ENCODE peak calls at places on chromosomes 1 and 21, in ten cellular contexts. P, W, G, I, Y, E, F, M, N and K are unnamed samples.

GRCh38 chr21:26933448-26933847 is 33.4 kb downstream of the ADAMTS5 start:
- DNase-seq in P (no peak), W (no peak), G (no peak), I (no peak), Y (no peak), E (no peak), F (peak; percentile 49), M (no peak), N (no peak), K (no peak)

GRCh38 chr1:31180338-31180737 is 59.3 kb downstream of the NKAIN1 start:
- DNase-seq in P (no peak), W (no peak), G (no peak), I (no peak), Y (no peak), E (no peak), F (peak; percentile 9), M (no peak), N (no peak), K (no peak)

GRCh38 chr1:179251675-179252074 is 22.2 kb upstream of the ABL2 start:
- DNase-seq in P (peak; percentile 44), W (no peak), G (peak; percentile 25), I (no peak), Y (no peak), E (no peak), F (peak; percentile 56), M (peak; percentile 25), N (no peak), K (no peak)

GRCh38 chr1:40001456-40001855 is 39.1 kb upstream of the CAP1 start:
- DNase-seq in P (no peak), W (no peak), G (no peak), I (no peak), Y (no peak), E (no peak), F (no peak), M (no peak), N (no peak), K (no peak)

GRCh38 chr1:160158031-160158430 is 6.6 kb downstream of the ATP1A4 start:
- DNase-seq in P (no peak), W (no peak), G (no peak), I (no peak), Y (no peak), E (no peak), F (no peak), M (no peak), N (no peak), K (no peak)

GRCh38 chr1:80217377-80217986 is 1211.0 kb upstream of the ADGRL4 start:
- DNase-seq in P (peak; percentile 1), W (no peak), G (peak; percentile 70), I (no peak), Y (no peak), E (no peak), F (peak; percentile 74), M (peak; percentile 0), N (no peak), K (peak; percentile 10)

GRCh38 chr1:112058815-112059450 is 69.5 kb upstream of the KCND3 start:
- DNase-seq in P (peak; percentile 5), W (no peak), G (peak; percentile 38), I (no peak), Y (no peak), E (no peak), F (no peak), M (peak; percentile 5), N (no peak), K (no peak)

GRCh38 chr1:223074901-223075300 is 68.1 kb downstream of the TLR5 start:
- DNase-seq in P (no peak), W (no peak), G (no peak), I (no peak), Y (no peak), E (no peak), F (no peak), M (no peak), N (no peak), K (no peak)

DNA sequence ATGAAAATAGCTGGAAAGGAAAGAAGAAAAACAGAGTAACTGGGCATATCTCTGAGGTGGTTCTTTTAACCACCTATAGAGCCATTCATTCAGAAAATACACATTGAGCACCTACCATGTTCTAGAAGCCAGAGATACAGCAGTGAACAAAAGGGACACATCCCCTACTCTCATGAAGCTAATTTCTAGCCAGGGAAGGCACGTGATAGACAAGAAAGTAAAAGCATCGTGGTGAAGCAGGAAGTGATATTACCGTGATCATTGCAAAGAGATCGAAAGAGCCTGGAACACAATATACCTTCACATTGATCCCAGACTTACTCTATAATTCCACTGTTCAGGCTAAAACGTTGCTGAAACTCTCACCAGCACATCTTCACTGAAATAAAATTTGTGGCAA is 76.0 kb downstream of the TIAM1 start:
- DNase-seq in P (no peak), W (no peak), G (no peak), I (no peak), Y (no peak), E (no peak), F (no peak), M (no peak), N (no peak), K (no peak)
- H3K27ac ChIP-seq in P (no peak overlapping the region), W (no peak overlapping the region), G (no peak overlapping the region), I (no peak overlapping the region), Y (no peak overlapping the region), E (no peak overlapping the region), F (no peak overlapping the region), M (no peak overlapping the region), N (no peak overlapping the region), K (no peak overlapping the region)

GRCh38 chr1:54399765-54400164 is 6.4 kb downstream of the SSBP3 start:
- DNase-seq in P (no peak), W (no peak), G (no peak), I (no peak), Y (no peak), E (no peak), F (no peak), M (no peak), N (no peak), K (no peak)

GRCh38 chr1:54402896-54403295 is 3.3 kb downstream of the SSBP3 start:
- DNase-seq in P (no peak), W (no peak), G (peak; percentile 11), I (no peak), Y (no peak), E (no peak), F (peak; percentile 27), M (no peak), N (no peak), K (no peak)

GRCh38 chr1:54403377-54403776 is 2.8 kb downstream of the SSBP3 start:
- DNase-seq in P (no peak), W (no peak), G (peak; percentile 17), I (no peak), Y (no peak), E (no peak), F (no peak), M (no peak), N (no peak), K (no peak)

GRCh38 chr1:54400321-54400720 is 5.9 kb downstream of the SSBP3 start:
- DNase-seq in P (no peak), W (no peak), G (no peak), I (no peak), Y (no peak), E (no peak), F (no peak), M (no peak), N (no peak), K (no peak)

GRCh38 chr1:54401799-54402198 is 4.4 kb downstream of the SSBP3 start:
- DNase-seq in P (no peak), W (peak; percentile 11), G (no peak), I (no peak), Y (no peak), E (no peak), F (no peak), M (no peak), N (no peak), K (no peak)
- H3K27ac ChIP-seq in P (no peak overlapping the region), W (no peak overlapping the region), G (no peak overlapping the region), I (no peak overlapping the region), Y (no peak overlapping the region), E (no peak overlapping the region), F (no peak overlapping the region), M (no peak overlapping the region), N (no peak overlapping the region), K (no peak overlapping the region)

GRCh38 chr1:212634252-212634651 is 25.7 kb downstream of the ATF3 start:
- DNase-seq in P (no peak), W (no peak), G (no peak), I (no peak), Y (no peak), E (no peak), F (no peak), M (no peak), N (no peak), K (no peak)
- H3K27ac ChIP-seq in P (no peak overlapping the region), W (no peak overlapping the region), G (no peak overlapping the region), I (no peak overlapping the region), Y (no peak overlapping the region), E (no peak overlapping the region), F (no peak overlapping the region), M (no peak overlapping the region), N (peak overlapping the region; percentile 95), K (no peak overlapping the region)

GRCh38 chr1:239817801-239818200 is 273.9 kb upstream of the FMN2 start:
- DNase-seq in P (no peak), W (no peak), G (no peak), I (no peak), Y (no peak), E (no peak), F (no peak), M (no peak), N (no peak), K (no peak)

GRCh38 chr1:239816090-239816812 is 275.4 kb upstream of the FMN2 start:
- DNase-seq in P (peak; percentile 23), W (peak; percentile 78), G (peak; percentile 44), I (no peak), Y (no peak), E (peak; percentile 74), F (peak; percentile 79), M (no peak), N (no peak), K (peak; percentile 43)

GRCh38 chr1:239812580-239812979 is 279.1 kb upstream of the FMN2 start:
- DNase-seq in P (no peak), W (no peak), G (no peak), I (no peak), Y (no peak), E (no peak), F (no peak), M (no peak), N (no peak), K (no peak)

GRCh38 chr1:239814306-239814881 is 277.3 kb upstream of the FMN2 start:
- DNase-seq in P (peak; percentile 2), W (no peak), G (peak; percentile 77), I (no peak), Y (no peak), E (peak; percentile 50), F (peak; percentile 75), M (no peak), N (no peak), K (peak; percentile 81)

GRCh38 chr1:239815074-239815473 is 276.6 kb upstream of the FMN2 start:
- DNase-seq in P (no peak), W (no peak), G (no peak), I (no peak), Y (no peak), E (no peak), F (no peak), M (no peak), N (no peak), K (no peak)
- H3K27ac ChIP-seq in P (no peak overlapping the region), W (no peak overlapping the region), G (no peak overlapping the region), I (no peak overlapping the region), Y (no peak overlapping the region), E (peak overlapping the region; percentile 74), F (peak overlapping the region; percentile 57), M (no peak overlapping the region), N (no peak overlapping the region), K (peak overlapping the region; percentile 60)

GRCh38 chr1:113912594-113913311 is 7.6 kb downstream of the DCLRE1B start:
- DNase-seq in P (no peak), W (no peak), G (no peak), I (no peak), Y (no peak), E (no peak), F (peak; percentile 59), M (no peak), N (peak; percentile 61), K (no peak)
- H3K27ac ChIP-seq in P (no peak overlapping the region), W (peak overlapping the region; percentile 40), G (no peak overlapping the region), I (peak overlapping the region; percentile 49), Y (peak overlapping the region; percentile 49), E (peak overlapping the region; percentile 30), F (peak overlapping the region; percentile 75), M (no peak overlapping the region), N (peak overlapping the region; percentile 62), K (no peak overlapping the region)